ENCODE peak calls at places on chromosomes 11 and 22, in six cellular contexts. Q is IMR-90, A is neuronal stem cell, O is H9, I is trophoblast cell, P is H1. V is an unnamed sample.
A peak's percentile ranks its signal among the peaks of the same experiment; 100 is the strongest.

GRCh38 chr11:94727766-94728165 is 40.4 kb upstream of the AMOTL1 start:
- DNase-seq in O (no peak), I (peak; percentile 24), A (no peak), P (no peak), Q (no peak), V (no peak)

GRCh38 chr22:42357221-42357620 is 75.0 kb downstream of the NFAM1 start:
- DNase-seq in A (no peak), I (no peak), O (no peak), P (no peak), Q (no peak), V (no peak)

GRCh38 chr11:113270080-113270479 is 44.3 kb upstream of the TTC12 start:
- DNase-seq in P (no peak), A (no peak), Q (no peak), O (no peak), I (no peak), V (no peak)

GRCh38 chr11:127843483-127844396 is 743.6 kb downstream of the ETS1 start:
- DNase-seq in O (peak; percentile 80), A (peak; percentile 67), I (peak; percentile 68), P (peak; percentile 33), Q (peak; percentile 55), V (peak; percentile 40)

GRCh38 chr11:117519590-117519989 is 191.9 kb downstream of the CEP164 start:
- DNase-seq in Q (no peak), O (no peak), A (no peak), I (peak; percentile 90), P (no peak), V (no peak)

GRCh38 chr22:33438273-33438672 is 380.1 kb upstream of the SYN3 start:
- DNase-seq in I (no peak), P (no peak), O (no peak), A (no peak), Q (peak; percentile 89), V (peak; percentile 45)

GRCh38 chr11:123438191-123438627 is 8.1 kb downstream of the GRAMD1B start:
- DNase-seq in A (no peak), I (peak; percentile 97), Q (peak; percentile 17), O (peak; percentile 47), P (no peak), V (no peak)

GRCh38 chr11:565921-566509 is 5.2 kb downstream of the RASSF7 start:
- DNase-seq in A (no peak), O (peak; percentile 58), I (peak; percentile 85), P (no peak), Q (no peak), V (no peak)

GRCh38 chr22:19271856-19272535 is 19.5 kb downstream of the CLTCL1 start:
- DNase-seq in O (no peak), A (no peak), Q (peak; percentile 74), P (no peak), I (no peak), V (peak; percentile 12)

GRCh38 chr11:12110714-12111481 is 508 bp downstream of the MICAL2 start:
- DNase-seq in Q (no peak), O (peak; percentile 43), A (peak; percentile 21), I (no peak), P (no peak), V (peak; percentile 44)

GRCh38 chr11:33682446-33682845 is 18.2 kb downstream of the C11orf91 start:
- DNase-seq in A (no peak), O (no peak), Q (no peak), P (no peak), I (peak; percentile 23), V (no peak)

GRCh38 chr11:69637956-69638871 is 2.7 kb upstream of the CCND1 start:
- DNase-seq in Q (peak; percentile 65), I (peak; percentile 55), P (no peak), O (peak; percentile 83), A (peak; percentile 77), V (peak; percentile 81)

GRCh38 chr11:111422494-111423249 is 43.6 kb upstream of the POU2AF1 start:
- DNase-seq in I (peak; percentile 55), A (peak; percentile 61), P (peak; percentile 56), Q (peak; percentile 26), O (peak; percentile 88), V (peak; percentile 33)

GRCh38 chr11:19353287-19353686 is 112.5 kb upstream of the E2F8 start:
- DNase-seq in O (no peak), A (no peak), Q (no peak), I (no peak), P (no peak), V (no peak)

GRCh38 chr11:10792385-10793068 is 16.2 kb downstream of the EIF4G2 start:
- DNase-seq in Q (peak; percentile 62), P (peak; percentile 77), I (peak; percentile 96), A (peak; percentile 83), O (peak; percentile 96), V (peak; percentile 76)

GRCh38 chr11:132539590-132540368 is 992.5 kb downstream of the OPCML start:
- DNase-seq in I (no peak), A (no peak), P (no peak), Q (no peak), O (no peak), V (no peak)

GRCh38 chr11:118984825-118985224 is 13.1 kb upstream of the CENATAC start:
- DNase-seq in I (no peak), A (no peak), Q (no peak), O (no peak), P (no peak), V (no peak)

GRCh38 chr11:130403301-130403804 is 25.1 kb downstream of the ADAMTS8 start:
- DNase-seq in I (peak; percentile 47), P (no peak), O (peak; percentile 51), Q (peak; percentile 97), A (no peak), V (peak; percentile 90)

GRCh38 chr11:36345535-36346141 is 49.5 kb downstream of the PRR5L start:
- DNase-seq in O (no peak), P (no peak), A (no peak), Q (no peak), I (no peak), V (no peak)

GRCh38 chr11:88320149-88320559 is 17.4 kb downstream of the CTSC start:
- DNase-seq in A (no peak), Q (peak; percentile 76), P (no peak), O (no peak), I (no peak), V (peak; percentile 87)

GRCh38 chr11:112537846-112538330 is 277.2 kb upstream of the PLET1 start:
- DNase-seq in O (no peak), A (no peak), P (no peak), I (peak; percentile 97), Q (no peak), V (no peak)

GRCh38 chr22:41216984-41217383 is 11.9 kb downstream of the L3MBTL2 start:
- DNase-seq in P (no peak), Q (peak; percentile 72), O (no peak), I (no peak), A (no peak), V (peak; percentile 50)

GRCh38 chr11:3836903-3837302 is 3.9 kb downstream of the RHOG start:
- DNase-seq in A (no peak), P (no peak), O (no peak), Q (no peak), I (peak; percentile 23), V (no peak)

GRCh38 chr22:26579331-26579886 is 10.5 kb downstream of the TPST2 start:
- DNase-seq in O (no peak), Q (no peak), P (no peak), A (no peak), I (no peak), V (no peak)

GRCh38 chr11:96263361-96263763 is 79.6 kb downstream of the MAML2 start:
- DNase-seq in I (peak; percentile 93), P (no peak), A (no peak), Q (peak; percentile 89), O (no peak), V (peak; percentile 89)

DNA sequence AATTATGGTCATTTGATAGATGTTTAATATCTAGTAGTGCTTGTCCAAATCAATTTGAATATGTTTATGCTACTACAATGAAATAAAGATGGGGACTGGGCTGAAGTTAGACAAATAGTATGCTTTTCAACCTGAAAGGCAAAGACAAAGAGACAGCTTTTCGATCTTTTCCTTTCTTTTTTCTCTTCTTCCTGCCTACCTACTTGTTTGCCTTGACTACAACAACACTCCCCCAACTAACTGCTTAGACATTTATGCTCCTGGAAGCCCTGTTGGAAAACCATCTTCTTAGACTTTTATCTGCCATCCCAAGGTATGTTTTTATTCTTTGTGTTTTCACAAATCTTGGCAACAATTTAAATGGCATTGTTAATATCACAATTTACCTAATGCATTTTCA is 374.4 kb upstream of the DDI1 start:
- DNase-seq in I (no peak), Q (no peak), A (no peak), P (no peak), O (no peak), V (no peak)
- H3K14ac ChIP-seq in I (no peak overlapping the region), Q (no peak overlapping the region), A (no peak overlapping the region), P (no peak overlapping the region), O (no peak overlapping the region), V (no peak overlapping the region)

GRCh38 chr11:72381584-72382090 is 52.7 kb downstream of the CLPB start:
- DNase-seq in Q (no peak), A (no peak), I (no peak), O (no peak), P (no peak), V (no peak)
- H3K9ac ChIP-seq in Q (no peak overlapping the region), A (no peak overlapping the region), I (no peak overlapping the region), O (no peak overlapping the region), P (no peak overlapping the region), V (no peak overlapping the region)

GRCh38 chr11:43904737-43905515 is 24.3 kb downstream of the ALKBH3 start:
- DNase-seq in I (no peak), Q (peak; percentile 76), A (no peak), O (no peak), P (no peak), V (peak; percentile 53)
- H3K79me1 ChIP-seq in I (no peaks in the 10 kb centered on the region), Q (peaks cover 4% of the 10 kb centered on the region), A (no peaks in the 10 kb centered on the region), O (no peaks in the 10 kb centered on the region), P (no peaks in the 10 kb centered on the region), V (peaks cover 4% of the 10 kb centered on the region)

GRCh38 chr22:29541845-29542244 is 11.7 kb downstream of the THOC5 start:
- DNase-seq in O (no peak), A (no peak), P (no peak), Q (no peak), I (no peak), V (no peak)
- H3K14ac ChIP-seq in O (no peak overlapping the region), A (no peak overlapping the region), P (no peak overlapping the region), Q (no peak overlapping the region), I (no peak overlapping the region), V (no peak overlapping the region)

V was measured in mesenchymal stem cell.